ENCODE peak calls at places on chromosomes 11 and 22, in five cellular contexts. P is fibroblast of pulmonary artery, T is NB4, Z is A549, M is left ventricle myocardium inferior. L is an unnamed sample.
A peak's percentile ranks its signal among the peaks of the same experiment; 100 is the strongest.

GRCh38 chr11:121282376-121282775 is 10.2 kb upstream of the SC5D start:
- DNase-seq in T (peak; percentile 9), P (no peak), Z (no peak), M (no peak), L (no peak)

GRCh38 chr11:13944801-13945505 is 17.6 kb upstream of the SPON1 start:
- DNase-seq in Z (no peak), P (no peak), M (no peak), T (no peak), L (no peak)

GRCh38 chr11:72812604-72812967 is 1.6 kb upstream of the ATG16L2 start:
- DNase-seq in Z (peak; percentile 75), P (no peak), M (no peak), T (no peak), L (no peak)

GRCh38 chr11:2700415-2701211 is 819 bp upstream of the KCNQ1OT1 start:
- DNase-seq in T (peak; percentile 56), Z (peak; percentile 52), P (no peak), M (peak; percentile 73), L (no peak)

GRCh38 chr22:27801616-27802388 is at the start of gene MN1:
- DNase-seq in M (peak; percentile 69), Z (peak; percentile 39), P (peak; percentile 58), T (no peak), L (no peak)

GRCh38 chr11:2166091-2166851 is 5.3 kb upstream of the INS start:
- DNase-seq in Z (peak; percentile 42), T (peak; percentile 37), P (no peak), M (no peak), L (no peak)

GRCh38 chr11:124823512-124824376 is 23.5 kb upstream of the MSANTD2 start:
- DNase-seq in M (no peak), T (no peak), Z (no peak), P (no peak), L (no peak)

GRCh38 chr11:12706531-12707499 is 32.6 kb downstream of the TEAD1 start:
- DNase-seq in Z (no peak), P (peak; percentile 50), M (peak; percentile 37), T (no peak), L (no peak)

DNA sequence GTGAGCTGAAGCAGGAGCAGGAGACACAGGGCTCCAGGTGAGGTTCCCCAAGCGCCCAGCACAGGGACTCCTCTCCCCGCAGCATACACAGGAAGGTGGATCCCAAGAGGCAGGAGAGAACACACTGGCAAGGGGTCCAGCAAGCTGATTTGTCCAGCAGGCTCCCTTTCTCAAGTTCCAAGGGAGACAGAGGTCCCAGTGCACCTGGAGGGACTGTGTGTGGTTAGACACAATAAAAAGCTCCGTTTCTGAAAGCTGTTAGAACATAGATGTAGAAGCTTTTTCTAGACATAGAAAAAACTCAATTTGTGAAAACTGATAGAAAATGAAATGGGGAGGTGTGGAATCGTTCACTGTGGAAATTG is 1.8 kb downstream of the CALCB start:
- DNase-seq in P (no peak), Z (no peak), T (no peak), M (no peak), L (no peak)
- TF ChIP-seq CTCF in P (no peak), Z (no peak), T (no peak), M (peak; percentile 2), L (no peak)

GRCh38 chr11:118621071-118621815 is 13.8 kb downstream of the PHLDB1 start:
- DNase-seq in P (peak; percentile 90), T (peak; percentile 61), Z (no peak), M (peak; percentile 90), L (no peak)

GRCh38 chr11:118621898-118622375 is 14.5 kb downstream of the PHLDB1 start:
- DNase-seq in P (no peak), M (no peak), T (no peak), Z (no peak), L (no peak)

GRCh38 chr11:118622376-118623290 is 15.2 kb downstream of the PHLDB1 start:
- DNase-seq in M (peak; percentile 62), Z (peak; percentile 74), T (peak; percentile 16), P (peak; percentile 66), L (peak; percentile 78)

GRCh38 chr11:118625036-118625690 is 17.7 kb downstream of the PHLDB1 start:
- DNase-seq in P (no peak), T (no peak), Z (no peak), M (no peak), L (no peak)

DNA sequence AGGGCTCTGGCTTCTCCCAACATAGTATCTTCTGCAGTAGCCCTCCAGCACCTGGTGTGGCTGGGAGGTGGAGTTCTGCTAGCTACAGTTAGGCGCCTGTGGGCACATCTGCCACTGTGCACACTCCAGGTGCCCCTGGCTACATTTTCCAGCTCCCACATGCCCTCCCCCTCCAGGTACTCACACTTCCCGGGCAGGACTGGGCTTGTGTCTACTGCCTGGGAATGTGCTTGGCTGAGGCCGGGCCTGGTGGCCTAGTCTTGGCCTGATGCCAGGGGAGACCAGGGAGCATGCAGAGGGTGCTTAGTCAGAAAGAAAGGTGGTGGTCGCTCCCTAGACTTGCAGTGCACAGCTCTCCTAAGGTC is 15.9 kb downstream of the PHLDB1 start:
- DNase-seq in P (peak; percentile 53), M (no peak), T (no peak), Z (peak; percentile 32), L (no peak)
- H3K4me3 ChIP-seq in P (no peak overlapping the region), M (peak overlapping the region; percentile 72), T (no peak overlapping the region), Z (no peak overlapping the region), L (peak overlapping the region; percentile 2)

GRCh38 chr11:60343094-60343704 is 16.1 kb downstream of the MS4A6E start:
- DNase-seq in P (peak; percentile 4), Z (peak; percentile 29), M (no peak), T (peak; percentile 45), L (no peak)

GRCh38 chr11:60348116-60348515 is 21.1 kb downstream of the MS4A6E start:
- DNase-seq in Z (no peak), M (no peak), P (no peak), T (no peak), L (no peak)

GRCh38 chr11:60347084-60347797 is 20.2 kb downstream of the MS4A6E start:
- DNase-seq in Z (no peak), M (no peak), T (no peak), P (no peak), L (no peak)

GRCh38 chr11:60344146-60344545 is 17.1 kb downstream of the MS4A6E start:
- DNase-seq in T (no peak), Z (no peak), M (no peak), P (no peak), L (no peak)

GRCh38 chr11:60345489-60345888 is 18.4 kb downstream of the MS4A6E start:
- DNase-seq in T (peak; percentile 62), Z (peak; percentile 6), P (no peak), M (no peak), L (no peak)
- TF ChIP-seq CTCF in T (peak; percentile 84), Z (no peak), P (peak; percentile 4), M (peak; percentile 21), L (peak; percentile 61)

DNA sequence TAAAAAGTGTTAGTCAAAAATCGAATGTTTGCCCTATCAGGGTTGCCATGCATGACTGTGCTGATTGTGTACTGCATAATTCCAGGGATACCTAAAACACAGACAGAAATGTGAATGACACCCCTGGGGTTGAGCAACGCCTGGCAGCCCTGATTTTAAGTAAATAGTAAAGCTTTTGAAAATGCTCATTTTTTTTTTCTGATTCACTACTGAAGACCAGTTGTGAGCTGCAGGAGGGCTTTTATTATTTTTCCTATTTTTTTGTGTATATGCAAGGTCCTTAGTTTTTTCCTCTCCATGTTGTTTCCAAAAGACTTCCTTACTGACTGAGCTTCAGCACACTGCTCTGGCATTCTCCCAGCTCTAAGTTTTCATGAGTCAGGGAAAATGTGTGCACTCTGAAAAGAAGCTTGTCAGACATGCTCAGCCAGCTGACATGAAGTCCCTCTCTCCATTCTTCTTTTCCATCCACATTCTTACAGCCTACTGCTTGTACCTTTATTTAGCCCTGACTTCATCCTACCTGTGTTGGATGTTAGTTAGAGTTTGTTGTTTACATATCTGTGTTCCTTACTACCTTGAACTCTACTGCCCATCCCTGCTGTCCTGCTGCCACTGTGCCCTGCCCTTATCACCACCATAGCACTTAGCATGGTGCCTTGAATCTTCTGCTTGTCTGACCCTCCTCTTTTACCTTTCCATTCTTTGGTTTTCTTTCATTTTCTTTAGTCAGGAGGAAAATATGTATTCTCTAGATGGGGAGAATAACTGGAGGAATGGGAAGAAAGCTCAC is 79.5 kb downstream of the HORMAD2 start:
- DNase-seq in P (peak; percentile 83), Z (peak; percentile 64), M (no peak), T (no peak), L (peak; percentile 39)
- H3K4me3 ChIP-seq in P (no peak overlapping the region), Z (no peak overlapping the region), M (no peak overlapping the region), T (no peak overlapping the region), L (no peak overlapping the region)

GRCh38 chr11:97557399-97557798 is 1167.6 kb downstream of the JRKL start:
- DNase-seq in T (peak; percentile 12), P (peak; percentile 61), Z (no peak), M (no peak), L (no peak)
- TF ChIP-seq CTCF in T (no peak), P (peak; percentile 65), Z (no peak), M (peak; percentile 40), L (peak; percentile 38)